ENCODE peak calls at places on chromosome 6, in seven cellular contexts. N, V, F, X, C, B and L are unnamed samples.

GRCh38 chr6:15974817-15975216 is 154.1 kb upstream of the MYLIP start:
- DNase-seq in N (no peak), V (no peak), F (no peak), X (no peak), C (no peak), B (no peak), L (no peak)

GRCh38 chr6:70108230-70108629 is 194.7 kb downstream of the COL9A1 start:
- DNase-seq in N (no peak), V (peak; percentile 35), F (peak; percentile 55), X (no peak), C (no peak), B (no peak), L (no peak)

GRCh38 chr6:22367331-22367730 is 70.5 kb upstream of the PRL start:
- DNase-seq in N (no peak), V (peak; percentile 36), F (peak; percentile 17), X (no peak), C (no peak), B (no peak), L (no peak)

GRCh38 chr6:46419576-46420002 is 71.7 kb downstream of the RCAN2 start:
- DNase-seq in N (no peak), V (peak; percentile 67), F (peak; percentile 86), X (peak; percentile 66), C (no peak), B (peak; percentile 82), L (peak; percentile 76)

GRCh38 chr6:33589723-33590530 is 9.9 kb upstream of the BAK1 start:
- DNase-seq in N (no peak), V (peak; percentile 92), F (peak; percentile 97), X (peak; percentile 89), C (peak; percentile 83), B (peak; percentile 87), L (peak; percentile 47)

GRCh38 chr6:150857062-150857905 is 8.2 kb upstream of the MTHFD1L start:
- DNase-seq in N (no peak), V (peak; percentile 100), F (peak; percentile 95), X (no peak), C (no peak), B (no peak), L (no peak)

GRCh38 chr6:105810105-105810921 is 275.8 kb upstream of the PRDM1 start:
- DNase-seq in N (peak; percentile 4), V (peak; percentile 91), F (peak; percentile 93), X (no peak), C (peak; percentile 27), B (no peak), L (peak; percentile 66)

GRCh38 chr6:117513174-117513573 is 30.7 kb downstream of the DCBLD1 start:
- DNase-seq in N (no peak), V (no peak), F (no peak), X (no peak), C (no peak), B (no peak), L (no peak)

DNA sequence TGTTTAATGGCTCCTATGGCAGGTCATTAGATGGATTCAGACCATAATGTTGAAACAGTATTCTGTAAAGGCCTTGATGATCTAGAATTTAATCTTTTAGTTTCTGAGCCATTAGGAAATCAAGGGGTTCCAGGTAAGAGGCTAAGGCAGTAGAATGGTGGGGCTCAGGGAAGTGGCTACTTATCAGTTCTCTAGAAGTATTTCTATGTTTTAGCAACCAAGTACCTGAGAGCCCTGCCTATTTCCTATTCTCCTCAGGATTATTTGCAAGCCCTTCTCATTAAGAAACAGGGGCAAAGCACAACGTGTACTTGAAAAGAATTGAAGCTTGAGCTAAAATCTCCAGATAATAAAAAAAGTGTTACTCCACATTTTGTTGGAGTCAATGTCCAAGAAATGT is 646.5 kb downstream of the RNF144B start:
- DNase-seq in N (no peak), V (no peak), F (no peak), X (no peak), C (no peak), B (no peak), L (no peak)
- H3K27ac ChIP-seq in N (no peak overlapping the region), V (no peak overlapping the region), F (no peak overlapping the region), X (no peak overlapping the region), C (no peak overlapping the region), B (no peak overlapping the region), L (no peak overlapping the region)

GRCh38 chr6:30880563-30881252 is 3.6 kb upstream of the DDR1 start:
- DNase-seq in N (no peak), V (no peak), F (no peak), X (no peak), C (no peak), B (no peak), L (no peak)
- H3K4me3 ChIP-seq in N (no peak overlapping the region), V (no peak overlapping the region), F (no peak overlapping the region), X (no peak overlapping the region), C (no peak overlapping the region), B (no peak overlapping the region), L (no peak overlapping the region)

DNA sequence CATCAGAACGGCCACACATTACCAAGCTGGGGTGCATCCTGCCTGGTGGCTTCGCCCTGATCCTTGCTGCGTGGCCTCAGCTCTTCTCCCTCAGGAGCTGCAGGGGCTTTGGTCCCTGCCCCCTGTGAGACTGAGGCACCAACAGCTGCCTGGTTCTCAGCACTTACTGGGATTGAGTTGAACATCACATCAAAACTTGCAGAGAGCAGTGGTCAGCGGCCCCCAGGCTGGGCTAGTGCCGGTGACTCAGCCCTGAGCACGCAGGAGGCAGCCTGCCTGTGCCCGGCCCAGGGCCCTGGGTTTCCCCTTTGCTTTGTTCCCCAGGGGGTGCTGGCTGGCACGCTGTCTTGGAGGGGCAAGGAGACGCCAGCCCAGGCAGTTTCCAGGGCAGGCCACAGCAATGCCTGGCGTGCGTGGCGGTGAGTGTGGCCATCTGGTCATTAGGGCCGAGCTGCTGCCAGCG is 63.3 kb downstream of the DLL1 start:
- DNase-seq in N (no peak), V (no peak), F (no peak), X (peak; percentile 61), C (no peak), B (no peak), L (no peak)
- H3K4me1 ChIP-seq in N (peaks cover 4% of the 10 kb centered on the region), V (peaks cover 10% of the 10 kb centered on the region), F (no peaks in the 10 kb centered on the region), X (peaks cover 30% of the 10 kb centered on the region), C (peaks cover 38% of the 10 kb centered on the region), B (no peaks in the 10 kb centered on the region), L (no peaks in the 10 kb centered on the region)

GRCh38 chr6:30855429-30856069 is 28.8 kb upstream of the DDR1 start:
- DNase-seq in N (no peak), V (no peak), F (no peak), X (no peak), C (no peak), B (no peak), L (no peak)

GRCh38 chr6:30854641-30855040 is 29.7 kb upstream of the DDR1 start:
- DNase-seq in N (no peak), V (no peak), F (no peak), X (no peak), C (no peak), B (no peak), L (no peak)

GRCh38 chr6:30862156-30862875 is 22.0 kb upstream of the DDR1 start:
- DNase-seq in N (no peak), V (no peak), F (no peak), X (no peak), C (no peak), B (no peak), L (no peak)

GRCh38 chr6:30861257-30862048 is 22.9 kb upstream of the DDR1 start:
- DNase-seq in N (no peak), V (no peak), F (no peak), X (no peak), C (no peak), B (no peak), L (no peak)

DNA sequence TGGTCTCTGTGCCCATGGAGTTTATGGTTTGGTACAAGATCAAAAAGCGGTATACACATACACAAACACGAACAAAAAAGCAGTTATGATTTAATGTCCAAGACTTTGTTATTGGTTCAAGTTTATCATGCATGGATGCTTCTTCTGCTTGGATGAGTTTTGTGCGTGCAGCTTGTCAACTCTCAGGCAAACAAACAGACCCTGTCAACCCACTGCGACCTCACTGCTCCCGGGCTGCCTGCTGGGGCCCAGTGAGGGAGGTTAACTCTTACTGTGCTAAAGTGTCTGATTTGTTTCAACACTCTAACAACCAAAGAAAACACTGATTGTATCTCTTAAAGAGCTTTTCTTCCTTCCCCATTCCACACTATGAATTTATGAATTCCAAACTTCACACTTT is 26.8 kb upstream of the DDR1 start:
- DNase-seq in N (no peak), V (no peak), F (no peak), X (no peak), C (no peak), B (no peak), L (no peak)
- H3K27ac ChIP-seq in N (no peak overlapping the region), V (no peak overlapping the region), F (no peak overlapping the region), X (no peak overlapping the region), C (no peak overlapping the region), B (no peak overlapping the region), L (no peak overlapping the region)

DNA sequence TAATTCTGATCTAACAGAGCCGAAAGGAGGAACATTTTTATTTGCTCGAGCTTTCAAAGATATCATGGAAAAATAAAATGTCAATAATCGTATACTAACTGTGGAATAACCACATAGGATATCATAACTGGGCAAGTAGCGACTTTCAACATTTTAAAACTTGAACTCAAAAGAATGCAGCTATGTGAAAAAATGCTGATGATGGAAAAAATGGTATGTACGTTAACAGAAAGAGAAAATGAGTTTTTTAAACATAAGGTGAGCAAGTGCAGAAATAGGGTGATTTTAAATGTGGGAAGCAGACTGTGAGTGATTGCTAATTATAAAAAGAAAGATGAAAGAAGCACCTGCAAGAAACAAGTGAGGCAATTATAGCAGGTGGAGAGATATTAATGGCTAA is 238.3 kb upstream of the HSF2 start:
- DNase-seq in N (no peak), V (no peak), F (no peak), X (no peak), C (no peak), B (no peak), L (no peak)
- H3K4me3 ChIP-seq in N (no peak overlapping the region), V (no peak overlapping the region), F (no peak overlapping the region), X (no peak overlapping the region), C (no peak overlapping the region), B (no peak overlapping the region), L (no peak overlapping the region)

DNA sequence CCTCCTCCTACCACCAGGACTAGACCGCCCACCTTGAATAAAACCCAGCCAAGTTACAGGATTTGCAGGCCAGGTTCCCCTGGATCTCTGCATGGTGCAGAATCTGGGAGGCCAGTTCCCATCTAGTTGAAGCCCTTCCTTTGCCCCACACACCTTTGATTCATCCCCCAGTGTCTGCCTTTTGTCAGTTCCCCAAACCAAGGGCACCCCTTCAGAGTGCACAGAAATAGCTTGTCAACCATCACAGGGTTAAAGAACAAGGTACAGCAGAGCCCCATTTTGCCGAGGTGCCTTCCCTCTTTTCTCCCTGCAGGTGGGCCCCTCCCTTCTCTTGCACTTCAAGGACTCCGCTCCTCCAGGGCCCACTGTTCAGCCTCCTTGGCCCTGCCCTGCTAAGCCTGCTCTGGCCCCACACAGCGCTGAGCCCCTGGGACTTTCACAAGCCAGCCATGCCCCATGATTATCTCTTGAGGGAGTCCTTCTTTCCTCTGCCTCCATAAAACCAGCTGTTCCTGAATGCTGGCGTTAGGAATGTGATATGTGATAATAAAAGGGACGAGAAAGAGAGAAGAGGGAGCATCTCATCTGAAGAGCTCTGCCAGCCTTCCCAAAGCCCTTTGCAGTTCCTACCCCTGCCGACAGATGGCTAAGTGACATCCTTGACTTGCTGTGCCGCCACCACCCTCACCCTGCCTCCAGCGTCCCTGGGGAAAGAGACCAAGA is 280.3 kb downstream of the CDC5L start:
- DNase-seq in N (no peak), V (no peak), F (no peak), X (peak; percentile 26), C (no peak), B (no peak), L (no peak)
- H3K4me1 ChIP-seq in N (no peaks in the 10 kb centered on the region), V (peaks cover 22% of the 10 kb centered on the region), F (peaks cover 54% of the 10 kb centered on the region), X (no peaks in the 10 kb centered on the region), C (no peaks in the 10 kb centered on the region), B (peaks cover 5% of the 10 kb centered on the region), L (peaks cover 12% of the 10 kb centered on the region)